ENCODE peak calls at places on chromosome 11, in six cellular contexts. One of them, this sample, is unnamed.

GRCh38 chr11:115452245-115452644 is 52.0 kb downstream of the CADM1 start:
- DNase-seq in AG08395: no peak
- DNase-seq in HTR-8/SVneo: no peak
- DNase-seq in stimulated activated CD4-positive, alpha-beta T cell treated with anti-CD3 and anti-CD28 coated beads, Interleukin-15, amount 100 ng/mL, for 1 hour: no peak
- DNase-seq in AG08396: no peak
- DNase-seq in NCI-H1092 treated with DMSO at 0.1 percent for 48 hours: peak
- DNase-seq in this sample: no peak

GRCh38 chr11:67118059-67118766 is 850 bp upstream of the KDM2A start:
- DNase-seq in AG08395: peak
- DNase-seq in HTR-8/SVneo: no peak
- DNase-seq in stimulated activated CD4-positive, alpha-beta T cell treated with anti-CD3 and anti-CD28 coated beads, Interleukin-15, amount 100 ng/mL, for 1 hour: peak
- DNase-seq in AG08396: peak
- DNase-seq in NCI-H1092 treated with DMSO at 0.1 percent for 48 hours: peak
- DNase-seq in this sample: no peak

GRCh38 chr11:92480519-92480918 is 255.9 kb downstream of the FAT3 start:
- DNase-seq in AG08395: peak
- DNase-seq in HTR-8/SVneo: no peak
- DNase-seq in stimulated activated CD4-positive, alpha-beta T cell treated with anti-CD3 and anti-CD28 coated beads, Interleukin-15, amount 100 ng/mL, for 1 hour: no peak
- DNase-seq in AG08396: no peak
- DNase-seq in NCI-H1092 treated with DMSO at 0.1 percent for 48 hours: no peak
- DNase-seq in this sample: no peak

GRCh38 chr11:112267188-112267591 is 6.5 kb upstream of the PLET1 start:
- DNase-seq in AG08395: no peak
- DNase-seq in HTR-8/SVneo: no peak
- DNase-seq in stimulated activated CD4-positive, alpha-beta T cell treated with anti-CD3 and anti-CD28 coated beads, Interleukin-15, amount 100 ng/mL, for 1 hour: no peak
- DNase-seq in AG08396: no peak
- DNase-seq in NCI-H1092 treated with DMSO at 0.1 percent for 48 hours: no peak
- DNase-seq in this sample: no peak

GRCh38 chr11:77063861-77064260 is 2.9 kb upstream of the CAPN5 start:
- DNase-seq in AG08395: no peak
- DNase-seq in HTR-8/SVneo: no peak
- DNase-seq in stimulated activated CD4-positive, alpha-beta T cell treated with anti-CD3 and anti-CD28 coated beads, Interleukin-15, amount 100 ng/mL, for 1 hour: no peak
- DNase-seq in AG08396: no peak
- DNase-seq in NCI-H1092 treated with DMSO at 0.1 percent for 48 hours: no peak
- DNase-seq in this sample: no peak

GRCh38 chr11:133981156-133981555 is 24.4 kb upstream of the IGSF9B start:
- DNase-seq in AG08395: no peak
- DNase-seq in HTR-8/SVneo: no peak
- DNase-seq in stimulated activated CD4-positive, alpha-beta T cell treated with anti-CD3 and anti-CD28 coated beads, Interleukin-15, amount 100 ng/mL, for 1 hour: no peak
- DNase-seq in AG08396: no peak
- DNase-seq in NCI-H1092 treated with DMSO at 0.1 percent for 48 hours: no peak
- DNase-seq in this sample: no peak

GRCh38 chr11:20197881-20198280 is 37.6 kb upstream of the DBX1 start:
- DNase-seq in AG08395: no peak
- DNase-seq in HTR-8/SVneo: no peak
- DNase-seq in stimulated activated CD4-positive, alpha-beta T cell treated with anti-CD3 and anti-CD28 coated beads, Interleukin-15, amount 100 ng/mL, for 1 hour: no peak
- DNase-seq in AG08396: no peak
- DNase-seq in NCI-H1092 treated with DMSO at 0.1 percent for 48 hours: no peak
- DNase-seq in this sample: no peak

GRCh38 chr11:117524784-117525183 is 197.1 kb downstream of the CEP164 start:
- DNase-seq in AG08395: no peak
- DNase-seq in HTR-8/SVneo: no peak
- DNase-seq in stimulated activated CD4-positive, alpha-beta T cell treated with anti-CD3 and anti-CD28 coated beads, Interleukin-15, amount 100 ng/mL, for 1 hour: no peak
- DNase-seq in AG08396: no peak
- DNase-seq in NCI-H1092 treated with DMSO at 0.1 percent for 48 hours: no peak
- DNase-seq in this sample: no peak

GRCh38 chr11:57349491-57350274 is 11.5 kb downstream of the P2RX3 start:
- DNase-seq in AG08395: peak
- DNase-seq in HTR-8/SVneo: peak
- DNase-seq in stimulated activated CD4-positive, alpha-beta T cell treated with anti-CD3 and anti-CD28 coated beads, Interleukin-15, amount 100 ng/mL, for 1 hour: peak
- DNase-seq in AG08396: peak
- DNase-seq in NCI-H1092 treated with DMSO at 0.1 percent for 48 hours: peak
- DNase-seq in this sample: no peak

GRCh38 chr11:127345819-127346459 is 345.4 kb upstream of the KIRREL3 start:
- DNase-seq in AG08395: peak
- DNase-seq in HTR-8/SVneo: peak
- DNase-seq in stimulated activated CD4-positive, alpha-beta T cell treated with anti-CD3 and anti-CD28 coated beads, Interleukin-15, amount 100 ng/mL, for 1 hour: peak
- DNase-seq in AG08396: peak
- DNase-seq in NCI-H1092 treated with DMSO at 0.1 percent for 48 hours: peak
- DNase-seq in this sample: no peak

GRCh38 chr11:134126197-134126822 is 57.4 kb downstream of the JAM3 start:
- DNase-seq in AG08395: peak
- DNase-seq in HTR-8/SVneo: peak
- DNase-seq in stimulated activated CD4-positive, alpha-beta T cell treated with anti-CD3 and anti-CD28 coated beads, Interleukin-15, amount 100 ng/mL, for 1 hour: no peak
- DNase-seq in AG08396: peak
- DNase-seq in NCI-H1092 treated with DMSO at 0.1 percent for 48 hours: no peak
- DNase-seq in this sample: no peak

GRCh38 chr11:3984896-3985295 is 109.7 kb upstream of the RRM1 start:
- DNase-seq in AG08395: no peak
- DNase-seq in HTR-8/SVneo: no peak
- DNase-seq in stimulated activated CD4-positive, alpha-beta T cell treated with anti-CD3 and anti-CD28 coated beads, Interleukin-15, amount 100 ng/mL, for 1 hour: no peak
- DNase-seq in AG08396: no peak
- DNase-seq in NCI-H1092 treated with DMSO at 0.1 percent for 48 hours: no peak
- DNase-seq in this sample: no peak